ENCODE peak calls at places on chromosomes 7 and 10, in five cellular contexts. L is fibroblast of lung, C is upper lobe of right lung, D is kidney, Z is hepatocyte. I is an unnamed sample.

GRCh38 chr10:58697691-58698090 is 185.0 kb downstream of the BICC1 start:
- DNase-seq in L (no peak), C (no peak), D (no peak), Z (no peak), I (no peak)

GRCh38 chr7:130734525-130735272 is 692 bp upstream of the KLF14 start:
- DNase-seq in L (peak; percentile 18), C (no peak), D (no peak), Z (no peak), I (no peak)

GRCh38 chr10:104069610-104070009 is 16.1 kb downstream of the COL17A1 start:
- DNase-seq in L (no peak), C (no peak), D (no peak), Z (no peak), I (no peak)

GRCh38 chr10:127196227-127196954 is at the start of gene INSYN2A:
- DNase-seq in L (peak; percentile 60), C (no peak), D (peak; percentile 83), Z (peak; percentile 54), I (no peak)

GRCh38 chr10:42753126-42753506 is 29.5 kb upstream of the BMS1 start:
- DNase-seq in L (peak; percentile 68), C (peak; percentile 87), D (peak; percentile 89), Z (peak; percentile 82), I (no peak)

GRCh38 chr10:126731613-126731995 is 61.1 kb upstream of the C10orf90 start:
- DNase-seq in L (peak; percentile 63), C (no peak), D (no peak), Z (no peak), I (no peak)

GRCh38 chr10:73653701-73654100 is 2.1 kb downstream of the SYNPO2L start:
- DNase-seq in L (peak; percentile 40), C (no peak), D (no peak), Z (no peak), I (no peak)

GRCh38 chr7:100166966-100167911 is 1.2 kb downstream of the GAL3ST4 start:
- DNase-seq in L (no peak), C (peak; percentile 61), D (peak; percentile 30), Z (no peak), I (no peak)

GRCh38 chr7:151757274-151757673 is 119.6 kb downstream of the PRKAG2 start:
- DNase-seq in L (peak; percentile 65), C (no peak), D (no peak), Z (no peak), I (no peak)

GRCh38 chr10:73876971-73877370 is 2.6 kb upstream of the CAMK2G start:
- DNase-seq in L (no peak), C (no peak), D (no peak), Z (no peak), I (no peak)

GRCh38 chr10:5631936-5632335 is 34.5 kb downstream of the ASB13 start:
- DNase-seq in L (no peak), C (no peak), D (peak; percentile 80), Z (peak; percentile 59), I (no peak)

GRCh38 chr10:93068411-93069244 is 5.1 kb upstream of the CYP26A1 start:
- DNase-seq in L (peak; percentile 53), C (no peak), D (peak; percentile 52), Z (no peak), I (no peak)

GRCh38 chr10:14330390-14331071 is at the start of gene FRMD4A:
- DNase-seq in L (no peak), C (no peak), D (no peak), Z (no peak), I (no peak)

GRCh38 chr10:131381576-131381975 is 70.1 kb upstream of the TCERG1L start:
- DNase-seq in L (no peak), C (no peak), D (no peak), Z (no peak), I (no peak)

GRCh38 chr7:56483861-56484550 is 367.8 kb upstream of the NUPR2 start:
- DNase-seq in L (no peak), C (no peak), D (no peak), Z (no peak), I (no peak)

GRCh38 chr10:92688927-92689662 is 660 bp upstream of the HHEX start:
- DNase-seq in L (peak; percentile 53), C (no peak), D (peak; percentile 86), Z (peak; percentile 34), I (no peak)

GRCh38 chr7:64999165-65000004 is 7.1 kb downstream of the ERV3-1 start:
- DNase-seq in L (peak; percentile 57), C (no peak), D (no peak), Z (peak; percentile 30), I (peak; percentile 31)

GRCh38 chr10:31321396-31321941 is 2.5 kb downstream of the ZEB1 start:
- DNase-seq in L (peak; percentile 35), C (no peak), D (no peak), Z (no peak), I (no peak)

GRCh38 chr7:116501425-116502167 is 2.1 kb downstream of the CAV2 start:
- DNase-seq in L (peak; percentile 40), C (no peak), D (no peak), Z (peak; percentile 35), I (no peak)

GRCh38 chr7:111439977-111440376 is 122.3 kb downstream of the IMMP2L start:
- DNase-seq in L (no peak), C (no peak), D (no peak), Z (no peak), I (no peak)

GRCh38 chr10:102935939-102936605 is 18.0 kb downstream of the CNNM2 start:
- DNase-seq in L (no peak), C (no peak), D (no peak), Z (no peak), I (no peak)

GRCh38 chr7:68684246-68684850 is 913.9 kb upstream of the AUTS2 start:
- DNase-seq in L (no peak), C (no peak), D (no peak), Z (no peak), I (no peak)

GRCh38 chr7:76352193-76352592 is 6.6 kb downstream of the YWHAG start:
- DNase-seq in L (no peak), C (no peak), D (no peak), Z (no peak), I (no peak)

GRCh38 chr10:17061418-17061817 is 68.2 kb downstream of the CUBN start:
- DNase-seq in L (no peak), C (no peak), D (no peak), Z (no peak), I (no peak)

GRCh38 chr7:106346167-106346677 is 61.4 kb upstream of the NAMPT start:
- DNase-seq in L (peak; percentile 17), C (no peak), D (no peak), Z (no peak), I (no peak)

GRCh38 chr7:106344861-106345260 is 60.1 kb upstream of the NAMPT start:
- DNase-seq in L (peak; percentile 15), C (no peak), D (no peak), Z (no peak), I (no peak)

GRCh38 chr7:106346678-106347217 is 62.0 kb upstream of the NAMPT start:
- DNase-seq in L (peak; percentile 97), C (no peak), D (no peak), Z (no peak), I (peak; percentile 91)

GRCh38 chr7:106344206-106344605 is 59.4 kb upstream of the NAMPT start:
- DNase-seq in L (peak; percentile 28), C (no peak), D (no peak), Z (no peak), I (no peak)

DNA sequence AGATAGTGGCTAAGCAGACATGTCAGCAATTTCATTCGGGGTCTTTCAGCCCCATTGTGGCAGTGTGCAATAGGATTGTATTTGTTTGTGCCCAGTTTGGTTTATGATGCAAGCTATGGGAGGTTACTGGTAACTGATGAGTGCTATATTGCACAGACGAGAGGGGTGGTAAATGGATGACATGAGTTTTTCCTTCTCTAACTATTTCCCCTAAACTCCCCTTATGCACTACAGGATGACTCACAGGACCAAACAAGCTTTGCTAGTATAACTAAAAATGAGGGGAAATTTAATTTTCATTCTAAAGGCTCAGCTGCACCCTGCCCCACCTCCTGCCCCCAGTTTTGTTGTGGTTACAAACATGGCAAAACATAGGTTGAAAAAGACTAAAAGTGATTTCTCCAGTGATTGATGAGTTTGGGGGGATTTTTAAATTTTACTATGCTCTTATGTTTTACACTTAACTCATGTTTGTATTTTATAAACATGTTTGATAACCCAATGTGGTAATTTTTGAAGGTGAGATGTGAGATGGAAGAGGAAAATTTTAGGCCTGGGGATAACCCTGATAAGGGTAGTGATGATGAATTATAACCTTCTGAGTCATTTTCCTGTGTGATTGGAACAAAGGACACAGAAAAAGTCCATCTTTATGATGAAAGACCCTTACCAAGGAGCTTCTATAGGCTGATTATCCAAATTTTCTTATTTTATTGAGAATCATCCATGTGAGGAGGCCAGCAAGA is 60.8 kb upstream of the NAMPT start:
- DNase-seq in L (peak; percentile 80), C (no peak), D (no peak), Z (no peak), I (no peak)
- H3K4me3 ChIP-seq in L (no peak overlapping the region), C (no peak overlapping the region), D (no peak overlapping the region), Z (no peak overlapping the region), I (no peak overlapping the region)

GRCh38 chr7:47394216-47394615 is 187.7 kb downstream of the TNS3 start:
- DNase-seq in L (no peak), C (peak; percentile 22), D (no peak), Z (no peak), I (no peak)

GRCh38 chr7:47393406-47393805 is 188.5 kb downstream of the TNS3 start:
- DNase-seq in L (no peak), C (peak; percentile 19), D (no peak), Z (no peak), I (no peak)

GRCh38 chr7:47390914-47391313 is 191.0 kb downstream of the TNS3 start:
- DNase-seq in L (no peak), C (peak; percentile 37), D (no peak), Z (no peak), I (no peak)

GRCh38 chr7:47391726-47392125 is 190.2 kb downstream of the TNS3 start:
- DNase-seq in L (no peak), C (peak; percentile 52), D (no peak), Z (no peak), I (no peak)

GRCh38 chr7:47392241-47392759 is 189.6 kb downstream of the TNS3 start:
- DNase-seq in L (peak; percentile 98), C (peak; percentile 70), D (peak; percentile 91), Z (peak; percentile 49), I (no peak)
- TF ChIP-seq CTCF in L (peak; percentile 89), C (peak; percentile 45), D (no peak), Z (peak; percentile 17), I (no peak)

GRCh38 chr10:26698909-26699308 is 1.4 kb downstream of the PDSS1 start:
- DNase-seq in L (no peak), C (no peak), D (no peak), Z (no peak), I (no peak)
- H3K4me3 ChIP-seq in L (peak overlapping the region; percentile 86), C (peak overlapping the region; percentile 96), D (no peak overlapping the region), Z (peak overlapping the region; percentile 96), I (peak overlapping the region; percentile 72)

DNA sequence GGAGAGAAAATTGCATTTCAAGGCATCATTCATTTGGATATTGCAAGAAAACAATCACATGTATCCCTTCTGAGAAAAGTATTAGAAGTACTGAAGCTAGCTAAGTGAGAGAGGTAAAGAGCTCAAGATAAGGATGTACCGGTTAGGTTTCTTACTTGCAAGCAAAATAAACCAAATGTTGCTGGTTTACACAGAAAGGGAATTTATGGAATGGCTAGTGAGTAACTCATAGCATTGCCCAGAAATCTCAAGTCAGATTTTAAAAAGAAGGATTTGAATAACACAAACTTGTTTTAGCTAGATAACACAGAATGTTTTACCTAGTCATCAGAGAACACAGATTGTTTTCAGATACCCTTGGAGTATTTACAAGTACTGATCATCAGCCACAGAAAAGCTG is 30.6 kb downstream of the KLHL7 start:
- DNase-seq in L (no peak), C (no peak), D (no peak), Z (no peak), I (no peak)
- TF ChIP-seq CTCF in L (no peak), C (no peak), D (no peak), Z (no peak), I (no peak)

GRCh38 chr7:16804674-16805439 is at the start of gene AGR2:
- DNase-seq in L (no peak), C (peak; percentile 83), D (peak; percentile 75), Z (peak; percentile 44), I (no peak)
- H3K4me3 ChIP-seq in L (no peak within 1 kb of the TSS), C (peak within 1 kb of the TSS; percentile 45), D (no peak within 1 kb of the TSS), Z (peak within 1 kb of the TSS; percentile 4), I (no peak within 1 kb of the TSS)